ENCODE peak calls at places on chromosomes 11 and 22, in six cellular contexts. T is A549, G is adrenal gland, Z is PC-9, M is left ventricle myocardium inferior, E is astrocyte. L is an unnamed sample.

GRCh38 chr11:69392104-69392653 is 89.3 kb upstream of the LINC01488 start:
- DNase-seq in T (no peak), E (no peak), M (no peak), G (no peak), Z (no peak), L (no peak)

GRCh38 chr11:73325036-73325981 is 17.2 kb downstream of the ARHGEF17 start:
- DNase-seq in G (no peak), E (no peak), T (no peak), M (peak; percentile 47), Z (no peak), L (no peak)

GRCh38 chr11:36433896-36434295 is 76.2 kb downstream of the TRAF6 start:
- DNase-seq in Z (no peak), E (no peak), M (no peak), T (no peak), G (no peak), L (no peak)

GRCh38 chr11:107102692-107103463 is 84.6 kb upstream of the GUCY1A2 start:
- DNase-seq in M (no peak), E (no peak), G (peak; percentile 68), Z (no peak), T (peak; percentile 1), L (no peak)

GRCh38 chr22:26677217-26677616 is 19.8 kb downstream of the MIAT start:
- DNase-seq in E (no peak), M (no peak), Z (no peak), T (no peak), G (no peak), L (no peak)

GRCh38 chr11:78851883-78852586 is 277.4 kb upstream of the NARS2 start:
- DNase-seq in G (no peak), E (no peak), M (no peak), Z (peak; percentile 4), T (no peak), L (no peak)

GRCh38 chr11:102413497-102413896 is 39.1 kb downstream of the TMEM123 start:
- DNase-seq in M (no peak), Z (no peak), G (no peak), T (no peak), E (no peak), L (no peak)

GRCh38 chr11:65059523-65059922 is 1.2 kb upstream of the NAALADL1 start:
- DNase-seq in M (no peak), T (no peak), Z (no peak), E (no peak), G (no peak), L (no peak)

GRCh38 chr22:29269731-29270474 is 1.8 kb downstream of the EWSR1 start:
- DNase-seq in T (no peak), E (no peak), Z (no peak), G (peak; percentile 54), M (no peak), L (no peak)

GRCh38 chr11:109512680-109513079 is 90.7 kb downstream of the C11orf87 start:
- DNase-seq in G (no peak), E (no peak), M (no peak), T (no peak), Z (no peak), L (no peak)

GRCh38 chr11:112163875-112164521 is at the start of gene IL18:
- DNase-seq in M (peak; percentile 32), T (peak; percentile 88), G (peak; percentile 59), E (no peak), Z (peak; percentile 75), L (no peak)

GRCh38 chr11:103733889-103734288 is 302.6 kb upstream of the DDI1 start:
- DNase-seq in E (no peak), Z (no peak), M (no peak), T (no peak), G (no peak), L (no peak)
- H3K27ac ChIP-seq in E (no peak overlapping the region), Z (no peak overlapping the region), M (no peak overlapping the region), T (no peak overlapping the region), G (no peak overlapping the region), L (no peak overlapping the region)

GRCh38 chr11:7668464-7668863 is 4.8 kb downstream of the CYB5R2 start:
- DNase-seq in G (no peak), T (no peak), M (no peak), E (no peak), Z (no peak), L (no peak)

GRCh38 chr11:7670631-7671030 is 2.7 kb downstream of the CYB5R2 start:
- DNase-seq in G (no peak), E (no peak), M (no peak), T (no peak), Z (no peak), L (no peak)

GRCh38 chr11:7667460-7667859 is 5.8 kb downstream of the CYB5R2 start:
- DNase-seq in T (no peak), M (no peak), G (no peak), E (no peak), Z (no peak), L (no peak)

GRCh38 chr11:7671347-7671746 is 2.0 kb downstream of the CYB5R2 start:
- DNase-seq in M (no peak), E (no peak), G (no peak), T (no peak), Z (peak; percentile 38), L (no peak)

DNA sequence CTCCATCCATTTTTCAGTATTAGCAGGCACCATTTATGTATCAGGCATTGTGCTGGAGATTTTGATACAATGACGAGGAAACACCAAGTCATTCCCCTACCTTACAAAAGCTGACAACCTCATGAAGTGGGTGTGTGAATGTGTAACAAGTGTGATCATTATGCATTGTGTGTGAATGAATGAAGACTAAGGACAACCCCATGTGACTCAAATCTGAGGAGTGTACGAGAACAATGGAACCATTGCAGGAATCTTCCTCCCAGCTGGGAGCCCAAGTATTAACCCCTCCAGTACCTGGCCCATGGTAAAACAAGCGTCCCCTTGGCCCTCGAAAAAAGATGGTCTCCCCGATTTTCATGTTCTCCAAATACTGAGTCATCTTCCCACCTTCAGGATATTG is 4.4 kb downstream of the CYB5R2 start:
- DNase-seq in T (no peak), G (no peak), M (no peak), E (no peak), Z (no peak), L (peak; percentile 81)
- H3K27ac ChIP-seq in T (no peak overlapping the region), G (no peak overlapping the region), M (no peak overlapping the region), E (no peak overlapping the region), Z (no peak overlapping the region), L (peak overlapping the region; percentile 84)

DNA sequence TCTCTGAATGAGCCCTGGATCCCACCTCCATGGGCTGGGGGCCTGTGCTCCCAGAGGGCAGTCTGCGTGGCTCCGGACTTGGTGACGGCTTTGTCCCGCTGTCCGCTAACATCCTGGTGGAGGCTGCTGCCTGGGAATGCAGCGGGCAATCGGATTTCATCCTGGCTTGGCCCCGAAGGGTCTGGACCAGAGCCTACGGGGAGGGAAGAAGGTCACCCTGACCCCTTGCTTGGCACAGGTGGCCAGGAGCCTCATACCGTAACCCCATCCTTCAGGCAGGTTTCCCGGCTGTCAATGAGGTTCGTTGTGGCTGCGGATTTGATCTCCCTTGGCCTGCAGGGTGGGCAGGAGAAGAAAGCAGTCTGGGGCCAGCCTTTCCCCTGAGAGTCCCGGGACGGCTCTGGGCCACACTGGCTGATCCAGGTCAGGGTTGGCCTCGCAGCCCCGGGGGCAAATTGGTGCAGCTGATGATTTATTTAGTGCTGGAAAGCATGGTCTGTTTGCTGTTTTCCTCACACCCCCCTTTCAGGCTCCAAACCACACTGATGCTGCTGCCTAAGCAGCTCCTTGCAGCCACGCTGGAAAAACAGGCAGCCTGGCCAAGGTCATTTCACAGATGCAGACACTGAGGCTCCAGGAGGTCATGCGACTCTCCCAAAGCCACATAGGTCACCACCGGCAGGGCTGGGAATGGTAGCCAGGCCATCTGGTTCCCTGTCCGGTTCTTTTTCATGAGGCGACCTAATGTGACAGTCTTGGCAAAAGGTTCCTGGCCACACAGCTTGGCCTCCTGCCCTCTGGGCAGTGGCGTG is 15.0 kb downstream of the PRDM11 start:
- DNase-seq in E (no peak), T (no peak), M (no peak), G (peak; percentile 87), Z (no peak), L (no peak)
- H3K27ac ChIP-seq in E (no peak overlapping the region), T (no peak overlapping the region), M (peak overlapping the region; percentile 73), G (peak overlapping the region; percentile 67), Z (no peak overlapping the region), L (no peak overlapping the region)

GRCh38 chr11:94735907-94736306 is 32.2 kb upstream of the AMOTL1 start:
- DNase-seq in E (no peak), Z (no peak), G (no peak), T (no peak), M (no peak), L (no peak)
- H3K27ac ChIP-seq in E (no peak overlapping the region), Z (peak overlapping the region; percentile 77), G (no peak overlapping the region), T (no peak overlapping the region), M (no peak overlapping the region), L (no peak overlapping the region)

GRCh38 chr11:3880724-3881123 is 25.3 kb downstream of the STIM1 start:
- DNase-seq in G (no peak), Z (no peak), M (no peak), T (peak; percentile 25), E (no peak), L (no peak)

GRCh38 chr11:3878036-3878584 is 22.6 kb downstream of the STIM1 start:
- DNase-seq in E (no peak), Z (no peak), T (no peak), M (no peak), G (no peak), L (no peak)

GRCh38 chr11:3879967-3880542 is 24.6 kb downstream of the STIM1 start:
- DNase-seq in T (peak; percentile 57), E (no peak), M (no peak), Z (no peak), G (no peak), L (no peak)

GRCh38 chr11:3879216-3879966 is 23.9 kb downstream of the STIM1 start:
- DNase-seq in E (no peak), Z (no peak), M (no peak), G (no peak), T (no peak), L (no peak)

GRCh38 chr11:3877252-3878035 is 22.0 kb downstream of the STIM1 start:
- DNase-seq in E (no peak), T (no peak), G (no peak), Z (no peak), M (no peak), L (no peak)
- H3K27ac ChIP-seq in E (no peak overlapping the region), T (peak overlapping the region; percentile 38), G (no peak overlapping the region), Z (peak overlapping the region; percentile 94), M (no peak overlapping the region), L (peak overlapping the region; percentile 65)

L was measured in epithelial cell of prostate.